ENCODE peak calls at places on chromosome 1, in eight cellular contexts. N is neural progenitor cell; Q is CD4-positive, alpha-beta memory T cell; Y is uterus; L is Peyer's patch; T is IMR-90; F is tibial artery; R is gastrocnemius medialis. W is an unnamed sample.
A peak's percentile ranks its signal among the peaks of the same experiment; 100 is the strongest.

GRCh38 chr1:12696658-12697057 is 19.3 kb upstream of the AADACL3 start:
- DNase-seq in N (no peak), Q (no peak), Y (no peak), L (no peak), T (no peak), F (no peak), R (no peak), W (no peak)

GRCh38 chr1:106620521-106620954 is 435.9 kb upstream of the PRMT6 start:
- DNase-seq in N (no peak), Q (no peak), Y (no peak), L (no peak), T (no peak), F (no peak), R (no peak), W (peak; percentile 70)

GRCh38 chr1:171984850-171985485 is 143.7 kb downstream of the DNM3 start:
- DNase-seq in N (peak; percentile 58), Q (peak; percentile 55), Y (no peak), L (no peak), T (peak; percentile 49), F (no peak), R (no peak), W (no peak)

GRCh38 chr1:15953294-15953771 is 22.6 kb downstream of the ZBTB17 start:
- DNase-seq in N (no peak), Q (no peak), Y (no peak), L (no peak), T (peak; percentile 35), F (peak; percentile 75), R (no peak), W (no peak)

GRCh38 chr1:62356257-62356835 is 37.1 kb upstream of the KANK4 start:
- DNase-seq in N (no peak), Q (no peak), Y (no peak), L (no peak), T (peak; percentile 70), F (no peak), R (peak; percentile 41), W (no peak)

GRCh38 chr1:38029725-38030511 is 16.7 kb downstream of the POU3F1 start:
- DNase-seq in N (no peak), Q (no peak), Y (peak; percentile 59), L (no peak), T (peak; percentile 62), F (no peak), R (no peak), W (peak; percentile 68)

GRCh38 chr1:233395852-233396646 is 68.5 kb downstream of the MAP3K21 start:
- DNase-seq in N (no peak), Q (no peak), Y (no peak), L (no peak), T (no peak), F (no peak), R (no peak), W (no peak)

GRCh38 chr1:78126506-78126905 is 80.7 kb downstream of the GIPC2 start:
- DNase-seq in N (no peak), Q (no peak), Y (no peak), L (no peak), T (no peak), F (no peak), R (no peak), W (no peak)

GRCh38 chr1:105087496-105087895 is 1337.8 kb downstream of the AMY1C start:
- DNase-seq in N (no peak), Q (no peak), Y (no peak), L (no peak), T (no peak), F (no peak), R (no peak), W (no peak)

GRCh38 chr1:213585959-213586608 is 401.7 kb upstream of the PROX1 start:
- DNase-seq in N (no peak), Q (no peak), Y (no peak), L (no peak), T (no peak), F (no peak), R (no peak), W (no peak)

GRCh38 chr1:226355679-226356583 is 47.0 kb upstream of the LIN9 start:
- DNase-seq in N (no peak), Q (no peak), Y (no peak), L (no peak), T (no peak), F (no peak), R (no peak), W (no peak)

GRCh38 chr1:63773815-63774616 is at the start of gene ROR1:
- DNase-seq in N (peak; percentile 94), Q (peak; percentile 2), Y (peak; percentile 84), L (peak; percentile 89), T (peak; percentile 76), F (peak; percentile 96), R (peak; percentile 83), W (peak; percentile 96)

GRCh38 chr1:91613594-91613993 is 112.9 kb downstream of the CDC7 start:
- DNase-seq in N (no peak), Q (no peak), Y (no peak), L (no peak), T (peak; percentile 21), F (no peak), R (no peak), W (no peak)

GRCh38 chr1:91610829-91611228 is 110.2 kb downstream of the CDC7 start:
- DNase-seq in N (no peak), Q (no peak), Y (no peak), L (no peak), T (no peak), F (no peak), R (no peak), W (no peak)

GRCh38 chr1:91610102-91610501 is 109.5 kb downstream of the CDC7 start:
- DNase-seq in N (no peak), Q (no peak), Y (no peak), L (no peak), T (no peak), F (no peak), R (no peak), W (no peak)

GRCh38 chr1:91609571-91609970 is 108.9 kb downstream of the CDC7 start:
- DNase-seq in N (no peak), Q (no peak), Y (no peak), L (no peak), T (peak; percentile 77), F (no peak), R (no peak), W (no peak)

DNA sequence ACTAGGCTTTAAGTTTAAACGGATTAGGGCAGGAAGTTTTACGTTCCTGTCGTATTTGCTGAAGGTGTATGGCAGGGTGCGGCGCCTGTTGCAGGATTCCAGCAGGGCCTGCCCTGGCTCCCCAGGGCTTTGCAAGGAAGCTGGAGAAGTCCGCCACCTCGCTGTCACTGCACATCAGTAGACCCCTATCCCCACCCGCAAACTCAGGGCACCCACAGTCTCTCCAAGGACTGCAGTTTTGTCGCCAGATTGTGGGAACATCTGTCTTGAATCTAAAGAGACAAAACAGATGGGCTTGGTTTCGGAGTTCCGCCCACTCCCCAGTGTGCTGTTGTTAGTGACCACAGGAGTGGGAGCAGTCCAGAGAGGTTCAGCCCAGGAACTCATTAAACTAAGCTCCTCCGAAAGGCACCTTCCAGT is 110.9 kb downstream of the CDC7 start:
- DNase-seq in N (peak; percentile 73), Q (no peak), Y (no peak), L (no peak), T (no peak), F (no peak), R (no peak), W (no peak)
- H3K27ac ChIP-seq in N (peak overlapping the region; percentile 82), Q (no peak overlapping the region), Y (no peak overlapping the region), L (no peak overlapping the region), T (no peak overlapping the region), F (no peak overlapping the region), R (no peak overlapping the region), W (no peak overlapping the region)

GRCh38 chr1:4395158-4395557 is 259.3 kb upstream of the AJAP1 start:
- DNase-seq in N (no peak), Q (no peak), Y (no peak), L (no peak), T (no peak), F (no peak), R (no peak), W (no peak)
- H3K9me3 ChIP-seq in N (peaks cover 9% of the 10 kb centered on the region), Q (no peaks in the 10 kb centered on the region), Y (no peaks in the 10 kb centered on the region), L (no peaks in the 10 kb centered on the region), T (peaks cover 36% of the 10 kb centered on the region), F (peaks cover 12% of the 10 kb centered on the region), R (no peaks in the 10 kb centered on the region), W (no peaks in the 10 kb centered on the region)

GRCh38 chr1:154337253-154337894 is 12.0 kb downstream of the ATP8B2 start:
- DNase-seq in N (no peak), Q (peak; percentile 69), Y (no peak), L (no peak), T (no peak), F (no peak), R (no peak), W (no peak)
- H3K4me1 ChIP-seq in N (no peaks in the 10 kb centered on the region), Q (peaks cover 93% of the 10 kb centered on the region), Y (peaks cover 7% of the 10 kb centered on the region), L (no peaks in the 10 kb centered on the region), T (peaks cover 10% of the 10 kb centered on the region), F (peaks cover 11% of the 10 kb centered on the region), R (no peaks in the 10 kb centered on the region), W (peaks cover 16% of the 10 kb centered on the region)

GRCh38 chr1:161185732-161186311 is 8.5 kb upstream of the B4GALT3 start:
- DNase-seq in N (no peak), Q (no peak), Y (no peak), L (no peak), T (no peak), F (peak; percentile 42), R (no peak), W (no peak)

GRCh38 chr1:161189036-161189435 is 9.8 kb downstream of the ADAMTS4 start:
- DNase-seq in N (no peak), Q (no peak), Y (no peak), L (no peak), T (no peak), F (peak; percentile 15), R (no peak), W (no peak)

GRCh38 chr1:161188381-161188780 is 10.5 kb downstream of the ADAMTS4 start:
- DNase-seq in N (no peak), Q (no peak), Y (no peak), L (no peak), T (no peak), F (peak; percentile 4), R (no peak), W (no peak)

GRCh38 chr1:161185282-161185682 is 8.0 kb upstream of the B4GALT3 start:
- DNase-seq in N (no peak), Q (peak; percentile 90), Y (peak; percentile 79), L (peak; percentile 7), T (peak; percentile 67), F (peak; percentile 86), R (peak; percentile 54), W (peak; percentile 87)

DNA sequence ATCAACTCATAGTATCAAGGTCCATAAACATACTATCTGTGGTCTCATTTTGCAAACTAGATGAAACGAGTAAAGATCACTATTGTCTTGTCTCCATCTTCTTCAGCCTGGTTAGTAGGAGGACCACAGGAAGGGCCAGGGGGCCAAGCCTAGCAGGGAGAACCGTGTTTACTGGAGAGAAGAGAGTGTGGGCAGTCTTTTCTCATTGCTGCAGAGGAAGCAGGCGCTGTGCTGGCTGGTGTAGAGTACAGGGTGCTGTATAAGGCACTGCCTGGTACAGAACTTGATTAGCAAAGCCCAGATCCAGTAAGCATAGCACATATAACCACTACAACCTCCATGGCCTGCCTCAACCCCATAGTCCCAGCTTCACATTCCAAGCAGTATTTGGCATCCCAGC is 10.0 kb upstream of the B4GALT3 start:
- DNase-seq in N (no peak), Q (no peak), Y (no peak), L (no peak), T (no peak), F (peak; percentile 53), R (no peak), W (no peak)
- H3K27ac ChIP-seq in N (no peak overlapping the region), Q (peak overlapping the region; percentile 47), Y (no peak overlapping the region), L (peak overlapping the region; percentile 22), T (no peak overlapping the region), F (no peak overlapping the region), R (no peak overlapping the region), W (no peak overlapping the region)

GRCh38 chr1:49016030-49016991 is 239.6 kb upstream of the BEND5 start:
- DNase-seq in N (no peak), Q (no peak), Y (no peak), L (no peak), T (no peak), F (no peak), R (no peak), W (no peak)
- H3K9me3 ChIP-seq in N (peaks cover 3% of the 10 kb centered on the region), Q (no peaks in the 10 kb centered on the region), Y (no peaks in the 10 kb centered on the region), L (no peaks in the 10 kb centered on the region), T (peaks cover 18% of the 10 kb centered on the region), F (no peaks in the 10 kb centered on the region), R (no peaks in the 10 kb centered on the region), W (no peaks in the 10 kb centered on the region)

W was measured in sigmoid colon.